ENCODE peak calls at places on chromosomes 16 and 17, in eight cellular contexts. N is Panc1, V is Caki2, L is cardiac fibroblast, J is psoas muscle, S is ureter, C is D341Med, P is GM03348. Q is an unnamed sample.
A peak's percentile ranks its signal among the peaks of the same experiment; 100 is the strongest.

GRCh38 chr17:57045868-57046671 is 39.0 kb upstream of the AKAP1 start:
- DNase-seq in N (no peak), V (no peak), L (no peak), J (peak; percentile 36), S (no peak), C (no peak), P (peak; percentile 31), Q (no peak)

GRCh38 chr17:42310281-42311156 is 22.2 kb downstream of the STAT5A start:
- DNase-seq in N (no peak), V (no peak), L (no peak), J (no peak), S (no peak), C (no peak), P (no peak), Q (no peak)

GRCh38 chr17:38711792-38712571 is 6.9 kb downstream of the MLLT6 start:
- DNase-seq in N (no peak), V (no peak), L (no peak), J (no peak), S (no peak), C (no peak), P (no peak), Q (no peak)

GRCh38 chr17:40452921-40453378 is 9.7 kb downstream of the IGFBP4 start:
- DNase-seq in N (no peak), V (no peak), L (peak; percentile 55), J (no peak), S (no peak), C (no peak), P (no peak), Q (no peak)

GRCh38 chr16:24504467-24505345 is 34.7 kb upstream of the RBBP6 start:
- DNase-seq in N (peak; percentile 61), V (peak; percentile 54), L (peak; percentile 75), J (no peak), S (peak; percentile 56), C (peak; percentile 75), P (peak; percentile 81), Q (peak; percentile 34)

GRCh38 chr17:49631496-49631895 is 46.4 kb downstream of the SPOP start:
- DNase-seq in N (no peak), V (no peak), L (no peak), J (no peak), S (no peak), C (no peak), P (no peak), Q (no peak)

GRCh38 chr16:86495756-86496261 is 14.5 kb upstream of the FOXF1 start:
- DNase-seq in N (no peak), V (no peak), L (no peak), J (no peak), S (no peak), C (no peak), P (no peak), Q (no peak)

GRCh38 chr17:78532922-78533640 is 44.1 kb downstream of the DNAH17 start:
- DNase-seq in N (no peak), V (peak; percentile 74), L (peak; percentile 88), J (no peak), S (no peak), C (no peak), P (no peak), Q (no peak)

GRCh38 chr17:4073983-4074830 is 68.6 kb downstream of the ZZEF1 start:
- DNase-seq in N (no peak), V (no peak), L (no peak), J (peak; percentile 35), S (no peak), C (no peak), P (no peak), Q (no peak)

GRCh38 chr16:8716592-8716991 is 42.2 kb downstream of the ABAT start:
- DNase-seq in N (no peak), V (no peak), L (no peak), J (no peak), S (peak; percentile 77), C (no peak), P (no peak), Q (no peak)

GRCh38 chr17:38656959-38657823 is 17.6 kb downstream of the EPOP start:
- DNase-seq in N (no peak), V (no peak), L (no peak), J (no peak), S (no peak), C (peak; percentile 34), P (no peak), Q (no peak)

GRCh38 chr17:77264617-77265230 is 124.0 kb downstream of the SEC14L1 start:
- DNase-seq in N (no peak), V (no peak), L (no peak), J (no peak), S (no peak), C (no peak), P (no peak), Q (no peak)

GRCh38 chr17:2595736-2596135 is 2.3 kb downstream of the PAFAH1B1 start:
- DNase-seq in N (no peak), V (no peak), L (peak; percentile 18), J (no peak), S (no peak), C (no peak), P (no peak), Q (no peak)

GRCh38 chr16:27230562-27230991 is 27.3 kb downstream of the KDM8 start:
- DNase-seq in N (no peak), V (no peak), L (no peak), J (no peak), S (no peak), C (no peak), P (no peak), Q (peak; percentile 64)

GRCh38 chr16:49838639-49839461 is 17.1 kb downstream of the ZNF423 start:
- DNase-seq in N (no peak), V (no peak), L (no peak), J (no peak), S (no peak), C (no peak), P (no peak), Q (no peak)

GRCh38 chr17:35799942-35800341 is 4.5 kb upstream of the MMP28 start:
- DNase-seq in N (no peak), V (peak; percentile 6), L (no peak), J (peak; percentile 57), S (peak; percentile 85), C (no peak), P (peak; percentile 83), Q (no peak)

GRCh38 chr17:78915872-78916632 is 9.1 kb downstream of the TIMP2 start:
- DNase-seq in N (no peak), V (peak; percentile 64), L (peak; percentile 82), J (peak; percentile 71), S (no peak), C (no peak), P (peak; percentile 68), Q (no peak)

GRCh38 chr16:77289331-77289809 is 90.2 kb downstream of the SYCE1L start:
- DNase-seq in N (no peak), V (peak; percentile 83), L (peak; percentile 87), J (no peak), S (no peak), C (no peak), P (peak; percentile 13), Q (no peak)

GRCh38 chr16:4814542-4815173 is 12.2 kb upstream of the ROGDI start:
- DNase-seq in N (no peak), V (no peak), L (no peak), J (no peak), S (no peak), C (no peak), P (no peak), Q (no peak)

GRCh38 chr17:47205419-47205963 is 3.7 kb upstream of the MYL4 start:
- DNase-seq in N (no peak), V (peak; percentile 91), L (peak; percentile 79), J (peak; percentile 38), S (peak; percentile 66), C (no peak), P (peak; percentile 71), Q (peak; percentile 59)

GRCh38 chr16:72493681-72494415 is 321.9 kb upstream of the PMFBP1 start:
- DNase-seq in N (no peak), V (no peak), L (peak; percentile 81), J (no peak), S (no peak), C (no peak), P (peak; percentile 53), Q (no peak)